ENCODE peak calls at places on chromosomes 12 and 14, in four cellular contexts. One of them, this sample, is unnamed.

GRCh38 chr14:65287264-65288131 is 125.0 kb upstream of the FUT8 start:
- DNase-seq in cardiac muscle cell: no peak
- DNase-seq in stomach: no peak
- DNase-seq in CD8-positive, alpha-beta T cell: peak; percentile 51
- DNase-seq in this sample: no peak

GRCh38 chr12:6488240-6488639 is 4.8 kb downstream of the MRPL51 start:
- DNase-seq in cardiac muscle cell: no peak
- DNase-seq in stomach: no peak
- DNase-seq in CD8-positive, alpha-beta T cell: no peak
- DNase-seq in this sample: no peak

GRCh38 chr12:27619308-27619707 is 76.9 kb upstream of the REP15 start:
- DNase-seq in cardiac muscle cell: no peak
- DNase-seq in stomach: no peak
- DNase-seq in CD8-positive, alpha-beta T cell: no peak
- DNase-seq in this sample: no peak

GRCh38 chr12:43964022-43964421 is 128.1 kb downstream of the TMEM117 start:
- DNase-seq in cardiac muscle cell: peak; percentile 1
- DNase-seq in stomach: no peak
- DNase-seq in CD8-positive, alpha-beta T cell: no peak
- DNase-seq in this sample: no peak

GRCh38 chr14:61456720-61457119 is 135.3 kb downstream of the PRKCH start:
- DNase-seq in cardiac muscle cell: peak; percentile 89
- DNase-seq in stomach: peak; percentile 88
- DNase-seq in CD8-positive, alpha-beta T cell: peak; percentile 86
- DNase-seq in this sample: peak; percentile 81

GRCh38 chr12:103997277-103997900 is 31.7 kb downstream of the TDG start:
- DNase-seq in cardiac muscle cell: peak; percentile 6
- DNase-seq in stomach: no peak
- DNase-seq in CD8-positive, alpha-beta T cell: no peak
- DNase-seq in this sample: no peak

GRCh38 chr14:89699076-89699475 is 255.5 kb downstream of the EFCAB11 start:
- DNase-seq in cardiac muscle cell: no peak
- DNase-seq in stomach: no peak
- DNase-seq in CD8-positive, alpha-beta T cell: no peak
- DNase-seq in this sample: no peak

GRCh38 chr12:132176920-132177551 is 32.8 kb downstream of the NOC4L start:
- DNase-seq in cardiac muscle cell: no peak
- DNase-seq in stomach: no peak
- DNase-seq in CD8-positive, alpha-beta T cell: no peak
- DNase-seq in this sample: no peak

GRCh38 chr14:64488590-64489099 is 15.0 kb downstream of the ZBTB25 start:
- DNase-seq in cardiac muscle cell: no peak
- DNase-seq in stomach: no peak
- DNase-seq in CD8-positive, alpha-beta T cell: no peak
- DNase-seq in this sample: no peak

GRCh38 chr14:101349108-101349507 is 212.2 kb upstream of the DIO3 start:
- DNase-seq in cardiac muscle cell: no peak
- DNase-seq in stomach: peak; percentile 8
- DNase-seq in CD8-positive, alpha-beta T cell: no peak
- DNase-seq in this sample: no peak

GRCh38 chr12:101935769-101936741 is 58.7 kb downstream of the DRAM1 start:
- DNase-seq in cardiac muscle cell: peak; percentile 10
- DNase-seq in stomach: no peak
- DNase-seq in CD8-positive, alpha-beta T cell: no peak
- DNase-seq in this sample: no peak

GRCh38 chr14:28609228-28609828 is 157.3 kb upstream of the FOXG1 start:
- DNase-seq in cardiac muscle cell: peak; percentile 78
- DNase-seq in stomach: peak; percentile 38
- DNase-seq in CD8-positive, alpha-beta T cell: no peak
- DNase-seq in this sample: peak; percentile 81

GRCh38 chr14:105021656-105022275 is 883 bp upstream of the CDCA4 start:
- DNase-seq in cardiac muscle cell: peak; percentile 58
- DNase-seq in stomach: peak; percentile 29
- DNase-seq in CD8-positive, alpha-beta T cell: peak; percentile 31
- DNase-seq in this sample: no peak

GRCh38 chr12:674272-674781 is 11.1 kb upstream of the NINJ2 start:
- DNase-seq in cardiac muscle cell: no peak
- DNase-seq in stomach: no peak
- DNase-seq in CD8-positive, alpha-beta T cell: peak; percentile 65
- DNase-seq in this sample: no peak

GRCh38 chr14:103259801-103260628 is 74.0 kb upstream of the EIF5 start:
- DNase-seq in cardiac muscle cell: no peak
- DNase-seq in stomach: peak; percentile 32
- DNase-seq in CD8-positive, alpha-beta T cell: no peak
- DNase-seq in this sample: no peak

GRCh38 chr14:85296466-85297210 is 233.3 kb upstream of the FLRT2 start:
- DNase-seq in cardiac muscle cell: peak; percentile 16
- DNase-seq in stomach: no peak
- DNase-seq in CD8-positive, alpha-beta T cell: no peak
- DNase-seq in this sample: no peak

GRCh38 chr14:33848706-33849454 is 102.0 kb downstream of the EGLN3 start:
- DNase-seq in cardiac muscle cell: peak; percentile 94
- DNase-seq in stomach: peak; percentile 78
- DNase-seq in CD8-positive, alpha-beta T cell: no peak
- DNase-seq in this sample: peak; percentile 82

GRCh38 chr12:23949212-23950010 is at the start of gene SOX5:
- DNase-seq in cardiac muscle cell: peak; percentile 73
- DNase-seq in stomach: peak; percentile 28
- DNase-seq in CD8-positive, alpha-beta T cell: no peak
- DNase-seq in this sample: peak; percentile 75

GRCh38 chr14:69685716-69686115 is 74.3 kb downstream of the SUSD6 start:
- DNase-seq in cardiac muscle cell: peak; percentile 56
- DNase-seq in stomach: peak; percentile 82
- DNase-seq in CD8-positive, alpha-beta T cell: no peak
- DNase-seq in this sample: no peak

GRCh38 chr12:26056335-26056734 is 68.5 kb downstream of the BHLHE41 start:
- DNase-seq in cardiac muscle cell: no peak
- DNase-seq in stomach: peak; percentile 61
- DNase-seq in CD8-positive, alpha-beta T cell: no peak
- DNase-seq in this sample: no peak

GRCh38 chr12:6476496-6476895 is 6.0 kb upstream of the VAMP1 start:
- DNase-seq in cardiac muscle cell: no peak
- DNase-seq in stomach: no peak
- DNase-seq in CD8-positive, alpha-beta T cell: no peak
- DNase-seq in this sample: no peak

GRCh38 chr12:80701388-80701787 is 6.0 kb upstream of the MYF6 start:
- DNase-seq in cardiac muscle cell: no peak
- DNase-seq in stomach: no peak
- DNase-seq in CD8-positive, alpha-beta T cell: no peak
- DNase-seq in this sample: no peak

GRCh38 chr12:50106907-50107306 is 3.1 kb downstream of the GPD1 start:
- DNase-seq in cardiac muscle cell: no peak
- DNase-seq in stomach: no peak
- DNase-seq in CD8-positive, alpha-beta T cell: no peak
- DNase-seq in this sample: no peak

GRCh38 chr12:51951843-51952722 is 584 bp downstream of the ACVR1B start:
- DNase-seq in cardiac muscle cell: peak; percentile 36
- DNase-seq in stomach: no peak
- DNase-seq in CD8-positive, alpha-beta T cell: peak; percentile 11
- DNase-seq in this sample: peak; percentile 77

GRCh38 chr12:16891673-16892072 is 285.7 kb upstream of the LMO3 start:
- DNase-seq in cardiac muscle cell: no peak
- DNase-seq in stomach: no peak
- DNase-seq in CD8-positive, alpha-beta T cell: no peak
- DNase-seq in this sample: no peak

GRCh38 chr12:1013618-1014489 is 22.8 kb downstream of the ERC1 start:
- DNase-seq in cardiac muscle cell: no peak
- DNase-seq in stomach: no peak
- DNase-seq in CD8-positive, alpha-beta T cell: no peak
- DNase-seq in this sample: no peak

GRCh38 chr14:101064718-101065117 is 161.2 kb upstream of the RTL1 start:
- DNase-seq in cardiac muscle cell: no peak
- DNase-seq in stomach: no peak
- DNase-seq in CD8-positive, alpha-beta T cell: no peak
- DNase-seq in this sample: no peak

GRCh38 chr14:23186913-23187654 is 3.6 kb upstream of the SLC7A8 start:
- DNase-seq in cardiac muscle cell: peak; percentile 66
- DNase-seq in stomach: peak; percentile 46
- DNase-seq in CD8-positive, alpha-beta T cell: no peak
- DNase-seq in this sample: peak; percentile 27

GRCh38 chr14:45227566-45227965 is 25.4 kb downstream of the MIS18BP1 start:
- DNase-seq in cardiac muscle cell: no peak
- DNase-seq in stomach: no peak
- DNase-seq in CD8-positive, alpha-beta T cell: no peak
- DNase-seq in this sample: no peak

GRCh38 chr12:79897617-79898016 is 37.3 kb downstream of the PPP1R12A start:
- DNase-seq in cardiac muscle cell: no peak
- DNase-seq in stomach: no peak
- DNase-seq in CD8-positive, alpha-beta T cell: no peak
- DNase-seq in this sample: no peak

GRCh38 chr12:126389961-126390360 is 1324.7 kb downstream of the AACS start:
- DNase-seq in cardiac muscle cell: no peak
- DNase-seq in stomach: no peak
- DNase-seq in CD8-positive, alpha-beta T cell: no peak
- DNase-seq in this sample: no peak

GRCh38 chr14:81980601-81981310 is 447.1 kb upstream of the SEL1L start:
- DNase-seq in cardiac muscle cell: peak; percentile 52
- DNase-seq in stomach: no peak
- DNase-seq in CD8-positive, alpha-beta T cell: no peak
- DNase-seq in this sample: no peak

GRCh38 chr14:70140614-70141013 is 48.1 kb downstream of the SLC8A3 start:
- DNase-seq in cardiac muscle cell: no peak
- DNase-seq in stomach: no peak
- DNase-seq in CD8-positive, alpha-beta T cell: no peak
- DNase-seq in this sample: no peak

GRCh38 chr14:105430535-105430934 is 10.9 kb downstream of the MTA1 start:
- DNase-seq in cardiac muscle cell: no peak
- DNase-seq in stomach: no peak
- DNase-seq in CD8-positive, alpha-beta T cell: no peak
- DNase-seq in this sample: no peak

GRCh38 chr12:21941522-21942376 is 523 bp upstream of the ABCC9 start:
- DNase-seq in cardiac muscle cell: peak; percentile 64
- DNase-seq in stomach: no peak
- DNase-seq in CD8-positive, alpha-beta T cell: no peak
- DNase-seq in this sample: peak; percentile 67

GRCh38 chr14:71932229-71932951 is at the start of gene RGS6:
- DNase-seq in cardiac muscle cell: peak; percentile 80
- DNase-seq in stomach: peak; percentile 28
- DNase-seq in CD8-positive, alpha-beta T cell: no peak
- DNase-seq in this sample: peak; percentile 66
- TF ChIP-seq CTCF in cardiac muscle cell: no peak
- TF ChIP-seq CTCF in stomach: no peak
- TF ChIP-seq CTCF in CD8-positive, alpha-beta T cell: no peak
- TF ChIP-seq CTCF in this sample: no peak

DNA sequence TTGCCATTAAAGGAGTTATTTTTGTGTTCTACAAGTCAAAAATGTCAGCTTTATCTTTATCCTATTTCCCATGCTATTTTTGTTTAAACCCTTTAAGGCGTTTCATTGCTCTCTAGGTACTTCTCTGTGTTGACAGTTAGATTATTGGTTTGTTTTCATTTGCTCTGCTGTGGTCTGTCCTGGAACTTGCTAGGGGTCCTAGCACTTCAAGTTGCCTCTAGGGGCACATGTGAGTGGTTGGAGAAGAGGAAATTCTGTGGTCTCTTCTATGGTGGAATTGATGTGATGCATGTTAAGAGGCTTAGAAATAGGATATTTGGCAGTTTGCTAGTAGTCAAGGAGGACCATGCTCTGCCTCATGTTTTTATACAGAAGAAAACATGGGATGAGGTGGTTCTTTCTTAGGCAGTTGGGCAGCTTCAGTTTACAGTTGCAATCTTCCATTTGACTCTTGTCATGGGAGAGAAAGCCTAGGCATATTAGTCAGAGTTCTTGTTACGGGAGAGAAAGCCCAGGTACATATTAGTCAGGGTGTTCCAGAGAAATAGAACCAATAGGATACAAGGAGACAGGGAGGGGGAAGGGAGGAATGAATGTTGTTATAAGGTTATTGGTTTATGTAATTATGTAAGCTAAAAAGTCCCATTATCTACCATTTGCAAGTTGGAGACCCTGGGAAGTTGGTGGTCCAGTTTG is 14.4 kb downstream of the TTLL5 start:
- DNase-seq in cardiac muscle cell: peak; percentile 50
- DNase-seq in stomach: no peak
- DNase-seq in CD8-positive, alpha-beta T cell: no peak
- DNase-seq in this sample: no peak
- TF ChIP-seq CTCF in cardiac muscle cell: peak; percentile 14
- TF ChIP-seq CTCF in stomach: no peak
- TF ChIP-seq CTCF in CD8-positive, alpha-beta T cell: no peak
- TF ChIP-seq CTCF in this sample: no peak

GRCh38 chr14:38770245-38770644 is 332.8 kb downstream of the SEC23A start:
- DNase-seq in cardiac muscle cell: no peak
- DNase-seq in stomach: no peak
- DNase-seq in CD8-positive, alpha-beta T cell: no peak
- DNase-seq in this sample: no peak

GRCh38 chr14:38777401-38777800 is 325.6 kb downstream of the SEC23A start:
- DNase-seq in cardiac muscle cell: no peak
- DNase-seq in stomach: no peak
- DNase-seq in CD8-positive, alpha-beta T cell: no peak
- DNase-seq in this sample: no peak

GRCh38 chr14:38775986-38776385 is 327.0 kb downstream of the SEC23A start:
- DNase-seq in cardiac muscle cell: no peak
- DNase-seq in stomach: no peak
- DNase-seq in CD8-positive, alpha-beta T cell: no peak
- DNase-seq in this sample: no peak

DNA sequence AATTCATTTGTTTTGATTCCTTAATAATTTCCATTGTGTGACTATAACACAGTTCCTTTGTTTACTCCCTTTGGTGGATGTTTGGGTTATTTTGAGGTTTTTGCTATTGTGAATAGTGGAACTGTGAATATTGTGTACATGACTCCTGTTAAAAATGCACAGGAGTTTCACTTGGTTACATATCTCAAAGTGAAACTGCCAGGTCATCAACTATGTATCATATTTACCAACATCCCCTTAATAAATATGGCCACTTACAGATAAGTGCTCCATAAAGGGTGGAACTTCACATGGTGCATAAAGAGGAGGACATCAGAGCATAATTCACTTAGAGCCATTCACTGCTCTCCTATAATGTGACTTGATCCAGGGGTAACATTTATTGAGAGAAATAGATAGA is 328.9 kb downstream of the SEC23A start:
- DNase-seq in cardiac muscle cell: no peak
- DNase-seq in stomach: no peak
- DNase-seq in CD8-positive, alpha-beta T cell: no peak
- DNase-seq in this sample: no peak
- TF ChIP-seq CTCF in cardiac muscle cell: no peak
- TF ChIP-seq CTCF in stomach: no peak
- TF ChIP-seq CTCF in CD8-positive, alpha-beta T cell: no peak
- TF ChIP-seq CTCF in this sample: no peak

DNA sequence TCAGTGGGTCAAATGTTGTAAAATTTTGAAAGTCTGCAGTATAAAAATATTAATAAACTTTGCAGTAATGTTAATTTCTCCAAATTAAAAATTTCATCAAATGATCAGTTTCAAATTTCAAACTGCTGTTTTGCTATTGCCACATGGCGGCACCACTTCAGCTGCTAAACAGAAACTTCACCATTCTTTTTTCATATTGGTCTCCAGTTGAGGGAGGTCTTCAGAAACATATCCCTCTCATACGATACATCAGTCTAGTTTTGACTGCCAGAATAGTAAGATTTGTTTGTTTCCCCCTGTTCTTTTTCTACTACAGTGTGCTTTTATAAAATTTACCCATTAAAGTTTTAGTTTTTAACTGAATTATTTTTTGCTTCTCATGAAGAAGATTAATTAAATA is 4.2 kb upstream of the TRHDE start:
- DNase-seq in cardiac muscle cell: no peak
- DNase-seq in stomach: no peak
- DNase-seq in CD8-positive, alpha-beta T cell: no peak
- DNase-seq in this sample: no peak
- TF ChIP-seq CTCF in cardiac muscle cell: no peak
- TF ChIP-seq CTCF in stomach: no peak
- TF ChIP-seq CTCF in CD8-positive, alpha-beta T cell: no peak
- TF ChIP-seq CTCF in this sample: peak; percentile 18

GRCh38 chr14:52013984-52014600 is 24.7 kb downstream of the RTRAF start:
- DNase-seq in cardiac muscle cell: peak; percentile 48
- DNase-seq in stomach: no peak
- DNase-seq in CD8-positive, alpha-beta T cell: no peak
- DNase-seq in this sample: peak; percentile 44
- TF ChIP-seq CTCF in cardiac muscle cell: peak; percentile 22
- TF ChIP-seq CTCF in stomach: no peak
- TF ChIP-seq CTCF in CD8-positive, alpha-beta T cell: no peak
- TF ChIP-seq CTCF in this sample: peak; percentile 40